ENCODE peak calls at places on chromosomes 6 and 20, in six cellular contexts. Y, R, P, D, O and U are unnamed samples.

GRCh38 chr6:38078671-38079070 is 259.1 kb downstream of the ZFAND3 start:
- DNase-seq in O (peak), D (no peak), Y (no peak), P (no peak), R (no peak), U (no peak)

GRCh38 chr6:75337805-75338204 is 53.2 kb upstream of the TMEM30A start:
- DNase-seq in Y (no peak), R (no peak), O (peak), P (no peak), D (no peak), U (no peak)

GRCh38 chr6:161023316-161023715 is 31.7 kb downstream of the MAP3K4 start:
- DNase-seq in D (no peak), R (no peak), Y (no peak), O (no peak), P (no peak), U (no peak)

GRCh38 chr20:29873946-29874345 is 1383.5 kb upstream of the DEFB115 start:
- DNase-seq in P (peak), O (peak), D (no peak), R (peak), Y (peak), U (peak)

GRCh38 chr6:141486942-141487341 is 645.8 kb upstream of the GJE1 start:
- DNase-seq in P (no peak), R (no peak), D (no peak), O (no peak), Y (no peak), U (no peak)

GRCh38 chr6:37033255-37033654 is 27.8 kb downstream of the FGD2 start:
- DNase-seq in P (no peak), Y (no peak), R (no peak), D (no peak), O (no peak), U (no peak)

GRCh38 chr20:31675828-31676533 is 38.3 kb downstream of the COX4I2 start:
- DNase-seq in P (no peak), O (peak), D (no peak), R (no peak), Y (no peak), U (no peak)

GRCh38 chr20:46704714-46705377 is 4.6 kb upstream of the SLC2A10 start:
- DNase-seq in O (no peak), D (no peak), Y (no peak), P (no peak), R (no peak), U (no peak)

GRCh38 chr6:20700375-20700774 is 166.1 kb downstream of the CDKAL1 start:
- DNase-seq in D (no peak), P (no peak), Y (no peak), R (no peak), O (no peak), U (no peak)

GRCh38 chr20:17609978-17610377 is 40.1 kb downstream of the DSTN start:
- DNase-seq in O (no peak), Y (no peak), P (peak), R (no peak), D (peak), U (no peak)

GRCh38 chr6:152509916-152510315 is 127.2 kb downstream of the SYNE1 start:
- DNase-seq in P (no peak), O (no peak), D (no peak), R (no peak), Y (no peak), U (no peak)

GRCh38 chr6:176766-177165 is 115.5 kb upstream of the DUSP22 start:
- DNase-seq in R (no peak), Y (no peak), D (no peak), O (no peak), P (no peak), U (no peak)

GRCh38 chr6:30463651-30464618 is 25.4 kb upstream of the HLA-E start:
- DNase-seq in O (peak), D (no peak), Y (peak), P (peak), R (no peak), U (no peak)

GRCh38 chr6:28393912-28394662 is 5.5 kb downstream of the ZSCAN12 start:
- DNase-seq in D (no peak), Y (no peak), R (no peak), O (peak), P (no peak), U (no peak)

GRCh38 chr6:25485820-25486559 is 166.0 kb upstream of the SCGN start:
- DNase-seq in P (no peak), O (no peak), D (no peak), Y (no peak), R (no peak), U (no peak)

GRCh38 chr6:107386340-107386739 is 73.0 kb downstream of the PDSS2 start:
- DNase-seq in P (no peak), O (peak), Y (no peak), D (no peak), R (no peak), U (no peak)

GRCh38 chr6:86706449-86706848 is 230.9 kb upstream of the HTR1E start:
- DNase-seq in O (no peak), D (no peak), R (no peak), P (no peak), Y (no peak), U (no peak)
- TF ChIP-seq CTCF in O (no peak), D (no peak), R (no peak), P (no peak), Y (no peak), U (no peak)

DNA sequence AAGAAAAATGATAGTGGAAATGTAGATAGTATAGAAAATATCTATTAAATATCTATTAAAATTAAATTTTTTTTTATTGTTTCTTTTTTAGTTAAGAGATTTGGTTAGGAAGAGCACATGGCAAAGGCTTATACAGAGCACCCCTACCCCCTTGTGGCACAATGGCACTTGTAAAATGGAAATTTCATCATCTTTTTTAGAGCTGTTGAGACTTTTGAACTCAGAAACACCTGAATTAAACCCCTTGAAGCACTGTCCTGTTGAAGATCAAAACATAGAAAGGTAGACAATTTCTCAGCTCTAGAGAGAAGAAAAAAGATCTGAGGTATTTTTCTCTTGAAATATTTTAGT is 572.4 kb downstream of the PKHD1 start:
- DNase-seq in R (no peak), D (no peak), Y (no peak), O (no peak), P (no peak), U (no peak)
- TF ChIP-seq CTCF in R (no peak), D (no peak), Y (no peak), O (no peak), P (no peak), U (peak)

GRCh38 chr6:154341876-154342275 is 14.7 kb downstream of the IPCEF1 start:
- DNase-seq in D (no peak), R (no peak), O (no peak), Y (no peak), P (no peak), U (peak)

GRCh38 chr6:154345811-154346210 is 10.8 kb downstream of the IPCEF1 start:
- DNase-seq in D (no peak), R (no peak), O (no peak), Y (no peak), P (no peak), U (no peak)

GRCh38 chr6:154341326-154341725 is 15.3 kb downstream of the IPCEF1 start:
- DNase-seq in Y (no peak), D (no peak), P (no peak), R (no peak), O (no peak), U (no peak)

GRCh38 chr6:154347981-154348380 is 8.6 kb downstream of the IPCEF1 start:
- DNase-seq in Y (no peak), D (no peak), O (no peak), R (no peak), P (no peak), U (no peak)

DNA sequence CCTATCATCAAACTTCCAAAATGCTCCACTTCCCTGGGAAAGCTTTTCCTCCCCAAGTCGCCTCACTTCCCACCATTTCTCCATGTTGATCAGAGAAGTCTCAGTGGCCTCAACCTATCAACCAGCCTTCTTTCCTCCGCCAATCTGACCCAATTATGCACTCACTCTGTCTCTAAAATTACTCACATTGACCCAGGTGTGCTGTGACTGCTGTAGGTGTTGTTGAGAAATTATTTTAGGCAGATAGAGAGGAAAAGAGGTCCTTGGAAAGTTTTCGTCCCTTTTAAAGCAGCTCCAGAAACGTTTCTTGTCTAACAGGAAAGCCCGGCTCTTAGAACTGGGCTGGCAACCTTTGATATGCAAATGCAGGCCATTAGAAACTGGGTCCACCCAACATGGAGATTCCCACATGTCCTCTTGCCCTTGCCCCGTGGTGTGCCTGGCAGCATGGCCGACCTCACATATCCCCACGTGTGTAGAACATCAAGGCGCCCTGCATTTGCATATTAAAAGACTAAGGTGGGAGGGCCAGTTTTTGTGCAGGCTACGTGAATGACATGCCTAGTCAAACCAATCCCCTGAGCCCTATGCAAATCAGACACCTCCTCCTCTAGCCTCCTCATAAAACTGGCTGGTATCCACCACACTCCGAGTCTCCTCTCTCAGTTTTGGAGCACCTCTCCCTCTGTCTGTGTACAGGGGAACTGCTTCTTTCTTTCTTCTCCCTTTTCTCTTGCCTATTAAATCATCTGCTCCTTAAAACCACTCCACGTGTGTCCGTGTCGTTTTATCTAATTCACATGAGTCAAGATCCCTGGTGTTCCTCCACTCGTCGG is 12.9 kb downstream of the IPCEF1 start:
- DNase-seq in O (peak), P (no peak), D (peak), R (no peak), Y (no peak), U (no peak)
- TF ChIP-seq CTCF in O (peak), P (no peak), D (no peak), R (peak), Y (no peak), U (peak)

DNA sequence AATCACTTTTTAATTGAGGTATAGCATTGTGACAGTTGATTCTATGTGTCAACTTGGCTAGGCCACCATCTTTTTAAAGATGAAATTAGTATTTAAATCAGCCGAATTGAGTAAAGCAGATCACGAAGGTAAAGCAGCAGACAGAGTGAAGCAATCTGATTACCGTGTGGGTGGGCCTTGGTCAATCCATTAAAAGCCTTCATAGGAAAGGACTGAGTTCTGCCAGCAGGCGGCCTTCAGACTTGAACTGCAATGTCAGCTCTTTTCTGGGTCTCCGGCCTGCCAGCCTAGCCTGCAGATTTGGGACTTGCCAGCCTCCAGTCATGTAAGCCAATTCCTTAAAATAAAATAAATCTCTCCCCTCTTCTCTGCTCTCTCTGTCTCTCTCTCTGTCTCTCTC is 22.4 kb upstream of the TGM2 start:
- DNase-seq in Y (no peak), D (no peak), O (peak), P (peak), R (no peak), U (no peak)
- TF ChIP-seq CTCF in Y (no peak), D (no peak), O (peak), P (peak), R (peak), U (no peak)

DNA sequence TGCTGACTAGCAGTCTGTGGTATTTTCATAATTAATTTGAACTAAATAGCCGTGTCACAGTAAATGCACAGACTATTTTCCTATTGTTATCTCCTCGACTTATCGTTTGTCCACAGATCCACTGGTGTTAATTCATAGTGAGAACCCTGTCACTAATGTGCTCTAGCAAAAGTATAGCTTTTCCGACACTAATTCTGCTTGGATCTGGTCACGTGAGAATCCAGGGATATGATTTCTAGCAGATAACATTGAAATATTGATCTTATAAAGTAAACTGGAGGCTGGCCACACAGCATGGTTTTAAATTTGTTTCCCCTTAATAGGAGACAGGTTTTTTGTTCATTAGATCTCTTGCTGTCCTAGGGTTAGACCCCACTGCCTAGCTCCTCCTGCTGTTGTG is 340.6 kb upstream of the SASH1 start:
- DNase-seq in D (no peak), Y (no peak), P (no peak), R (no peak), O (peak), U (no peak)
- TF ChIP-seq CTCF in D (no peak), Y (no peak), P (no peak), R (no peak), O (peak), U (peak)

GRCh38 chr6:10690651-10691445 is 3.6 kb downstream of the C6orf52 start:
- DNase-seq in O (no peak), P (no peak), R (no peak), Y (no peak), D (no peak), U (no peak)

GRCh38 chr6:10684618-10685017 is 9.8 kb downstream of the C6orf52 start:
- DNase-seq in P (no peak), Y (no peak), O (no peak), D (no peak), R (no peak), U (no peak)

GRCh38 chr6:10687582-10687981 is 6.8 kb downstream of the C6orf52 start:
- DNase-seq in O (no peak), R (no peak), D (no peak), P (no peak), Y (no peak), U (no peak)

GRCh38 chr6:10685092-10685769 is 9.2 kb downstream of the C6orf52 start:
- DNase-seq in O (no peak), Y (no peak), R (no peak), D (no peak), P (no peak), U (no peak)

GRCh38 chr6:10686901-10687300 is 7.5 kb downstream of the C6orf52 start:
- DNase-seq in R (no peak), Y (no peak), D (no peak), O (no peak), P (no peak), U (no peak)
- TF ChIP-seq CTCF in R (no peak), Y (no peak), D (no peak), O (no peak), P (no peak), U (no peak)